ENCODE peak calls at places on chromosomes 13 and 19, in five cellular contexts. X is body of pancreas, T is germinal center, I is heart left ventricle, O is HEK293T. G is an unnamed sample.

GRCh38 chr13:87999791-88000190 is 328.6 kb downstream of the SLITRK5 start:
- DNase-seq in X (no peak), T (no peak), I (no peak), O (peak), G (no peak)

GRCh38 chr13:56351041-56351440 is 789.7 kb upstream of the PRR20A start:
- DNase-seq in X (no peak), T (no peak), I (no peak), O (no peak), G (no peak)

GRCh38 chr13:113337556-113337955 is 26.4 kb downstream of the GRTP1 start:
- DNase-seq in X (no peak), T (no peak), I (no peak), O (no peak), G (no peak)

GRCh38 chr13:27022571-27023311 is 148.9 kb downstream of the USP12 start:
- DNase-seq in X (no peak), T (no peak), I (no peak), O (no peak), G (peak)

GRCh38 chr19:39126593-39127187 is 1.1 kb downstream of the PAK4 start:
- DNase-seq in X (peak), T (no peak), I (no peak), O (peak), G (no peak)

GRCh38 chr19:31715249-31715944 is 366.2 kb upstream of the TSHZ3 start:
- DNase-seq in X (no peak), T (no peak), I (no peak), O (no peak), G (no peak)

GRCh38 chr13:80666782-80667537 is 326.0 kb upstream of the SPRY2 start:
- DNase-seq in X (no peak), T (no peak), I (no peak), O (no peak), G (no peak)

GRCh38 chr19:35040826-35041547 is 534 bp upstream of the HPN start:
- DNase-seq in X (peak), T (no peak), I (peak), O (no peak), G (peak)

GRCh38 chr19:16327911-16328823 is 3.5 kb downstream of the KLF2 start:
- DNase-seq in X (peak), T (peak), I (peak), O (no peak), G (peak)

GRCh38 chr13:33388254-33388998 is 102.9 kb upstream of the STARD13 start:
- DNase-seq in X (no peak), T (no peak), I (no peak), O (peak), G (no peak)

GRCh38 chr19:51607920-51608562 is 22.2 kb downstream of the SIGLEC5 start:
- DNase-seq in X (peak), T (peak), I (peak), O (peak), G (no peak)

GRCh38 chr13:113102727-113103126 is 2.9 kb upstream of the F7 start:
- DNase-seq in X (no peak), T (no peak), I (no peak), O (no peak), G (no peak)

GRCh38 chr19:9431475-9431874 is 3.9 kb downstream of the ZNF266 start:
- DNase-seq in X (no peak), T (peak), I (no peak), O (no peak), G (no peak)

GRCh38 chr19:3357362-3357730 is 9.0 kb upstream of the NFIC start:
- DNase-seq in X (no peak), T (no peak), I (no peak), O (no peak), G (no peak)

GRCh38 chr19:58398087-58398486 is 2.6 kb downstream of the RNF225 start:
- DNase-seq in X (no peak), T (no peak), I (no peak), O (no peak), G (no peak)

GRCh38 chr13:49097374-49097773 is 121.7 kb downstream of the FNDC3A start:
- DNase-seq in X (no peak), T (no peak), I (no peak), O (no peak), G (no peak)

GRCh38 chr13:67772807-67773453 is 542.8 kb upstream of the PCDH9 start:
- DNase-seq in X (no peak), T (no peak), I (peak), O (no peak), G (no peak)

GRCh38 chr13:45751882-45752281 is 49.8 kb downstream of the CBY2 start:
- DNase-seq in X (no peak), T (no peak), I (no peak), O (no peak), G (no peak)

GRCh38 chr13:93066187-93066586 is 160.4 kb upstream of the GPC6 start:
- DNase-seq in X (no peak), T (no peak), I (no peak), O (no peak), G (no peak)

GRCh38 chr13:24709186-24709913 is 29.1 kb downstream of the ATP12A start:
- DNase-seq in X (no peak), T (no peak), I (no peak), O (no peak), G (no peak)

GRCh38 chr19:367561-367960 is 23.0 kb upstream of the MIER2 start:
- DNase-seq in X (no peak), T (no peak), I (peak), O (no peak), G (no peak)

GRCh38 chr13:26881154-26881553 is 120.6 kb upstream of the GPR12 start:
- DNase-seq in X (no peak), T (no peak), I (no peak), O (no peak), G (no peak)

GRCh38 chr13:37074703-37075102 is 15.2 kb upstream of the SUPT20H start:
- DNase-seq in X (no peak), T (no peak), I (no peak), O (no peak), G (no peak)

G was measured in occipital lobe.